ENCODE peak calls at places on chromosomes 6 and 20, in six cellular contexts. Z, C, N, G, Q and A are unnamed samples.

GRCh38 chr6:111985202-111985731 is 68.6 kb upstream of the CCN6 start:
- DNase-seq in C (no peak), Z (no peak), N (no peak), Q (no peak), G (no peak), A (no peak)

GRCh38 chr6:39801456-39802251 is 9.5 kb downstream of the DAAM2 start:
- DNase-seq in N (no peak), C (peak), Q (no peak), G (peak), Z (no peak), A (no peak)

GRCh38 chr6:24872769-24873168 is 63.0 kb downstream of the RIPOR2 start:
- DNase-seq in G (no peak), Q (no peak), Z (no peak), N (no peak), C (no peak), A (no peak)

GRCh38 chr6:63804381-63804956 is 168.9 kb downstream of the PHF3 start:
- DNase-seq in N (no peak), G (no peak), Q (no peak), C (no peak), Z (no peak), A (no peak)

GRCh38 chr6:22302828-22303227 is 6.0 kb upstream of the PRL start:
- DNase-seq in Q (no peak), G (no peak), Z (no peak), C (no peak), N (no peak), A (no peak)

GRCh38 chr6:144320746-144321145 is 35.6 kb downstream of the UTRN start:
- DNase-seq in Z (no peak), Q (no peak), N (no peak), C (no peak), G (no peak), A (no peak)

GRCh38 chr20:35768731-35769664 is 2.8 kb upstream of the PHF20 start:
- DNase-seq in G (peak), C (peak), Q (peak), Z (peak), N (no peak), A (no peak)

GRCh38 chr20:41124451-41125094 is 12.8 kb upstream of the PLCG1 start:
- DNase-seq in Z (no peak), Q (no peak), G (no peak), N (no peak), C (no peak), A (no peak)

GRCh38 chr6:35412102-35412501 is 40.0 kb upstream of the FANCE start:
- DNase-seq in Q (no peak), C (no peak), G (no peak), Z (no peak), N (no peak), A (no peak)

GRCh38 chr6:69570126-69570525 is 226.7 kb downstream of the LMBRD1 start:
- DNase-seq in Q (no peak), G (no peak), C (no peak), N (no peak), Z (no peak), A (no peak)

GRCh38 chr20:37897008-37897548 is 5.8 kb upstream of the VSTM2L start:
- DNase-seq in Z (peak), C (no peak), G (peak), Q (no peak), N (no peak), A (no peak)

GRCh38 chr6:112286010-112286409 is 31.6 kb upstream of the LAMA4 start:
- DNase-seq in C (no peak), G (no peak), N (no peak), Z (no peak), Q (peak), A (no peak)

GRCh38 chr6:134420638-134421181 is 102.8 kb upstream of the SGK1 start:
- DNase-seq in Z (no peak), Q (no peak), N (no peak), G (no peak), C (no peak), A (no peak)

GRCh38 chr6:50455029-50455428 is 258.3 kb upstream of the TFAP2D start:
- DNase-seq in C (no peak), Q (no peak), G (no peak), N (no peak), Z (no peak), A (no peak)

GRCh38 chr6:159180001-159180400 is 10.8 kb downstream of the FNDC1 start:
- DNase-seq in Q (no peak), Z (no peak), G (no peak), N (no peak), C (no peak), A (no peak)

GRCh38 chr6:149851461-149851860 is 12.7 kb downstream of the LRP11 start:
- DNase-seq in C (no peak), Q (no peak), N (no peak), Z (no peak), G (no peak), A (no peak)

GRCh38 chr6:140988780-140989179 is 1143.9 kb upstream of the GJE1 start:
- DNase-seq in C (no peak), G (no peak), Q (no peak), N (no peak), Z (no peak), A (no peak)

DNA sequence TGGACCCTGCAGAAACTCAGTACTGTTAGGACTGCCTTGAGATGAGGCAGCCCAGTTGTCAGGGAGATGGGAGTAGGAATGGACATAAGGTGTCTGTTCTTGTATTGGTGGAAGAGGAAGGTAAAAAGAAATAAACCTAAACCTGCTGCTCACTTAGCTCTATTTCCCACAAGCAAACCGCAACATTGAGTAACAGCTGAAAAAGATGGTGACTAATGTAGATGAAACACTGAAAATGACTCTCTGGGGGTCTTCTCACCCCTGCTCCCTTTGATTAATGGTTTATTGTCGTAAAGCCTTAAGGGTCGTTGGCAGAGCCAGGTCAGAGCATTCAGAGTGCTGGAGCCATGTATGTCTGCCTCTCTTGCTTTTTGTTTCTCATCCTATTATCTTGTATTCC is 87.5 kb downstream of the FOXO3 start:
- DNase-seq in Q (no peak), Z (no peak), N (no peak), G (no peak), C (no peak), A (no peak)
- TF ChIP-seq POLR2AphosphoS5 in Q (no peak), Z (no peak), N (no peak), G (no peak), C (no peak), A (no peak)

GRCh38 chr20:53767206-53767924 is 173.7 kb upstream of the ZNF217 start:
- DNase-seq in Z (no peak), C (no peak), N (no peak), Q (no peak), G (no peak), A (no peak)
- TF ChIP-seq TAF1 in Z (no peak), C (no peak), N (no peak), Q (no peak), G (no peak), A (no peak)

DNA sequence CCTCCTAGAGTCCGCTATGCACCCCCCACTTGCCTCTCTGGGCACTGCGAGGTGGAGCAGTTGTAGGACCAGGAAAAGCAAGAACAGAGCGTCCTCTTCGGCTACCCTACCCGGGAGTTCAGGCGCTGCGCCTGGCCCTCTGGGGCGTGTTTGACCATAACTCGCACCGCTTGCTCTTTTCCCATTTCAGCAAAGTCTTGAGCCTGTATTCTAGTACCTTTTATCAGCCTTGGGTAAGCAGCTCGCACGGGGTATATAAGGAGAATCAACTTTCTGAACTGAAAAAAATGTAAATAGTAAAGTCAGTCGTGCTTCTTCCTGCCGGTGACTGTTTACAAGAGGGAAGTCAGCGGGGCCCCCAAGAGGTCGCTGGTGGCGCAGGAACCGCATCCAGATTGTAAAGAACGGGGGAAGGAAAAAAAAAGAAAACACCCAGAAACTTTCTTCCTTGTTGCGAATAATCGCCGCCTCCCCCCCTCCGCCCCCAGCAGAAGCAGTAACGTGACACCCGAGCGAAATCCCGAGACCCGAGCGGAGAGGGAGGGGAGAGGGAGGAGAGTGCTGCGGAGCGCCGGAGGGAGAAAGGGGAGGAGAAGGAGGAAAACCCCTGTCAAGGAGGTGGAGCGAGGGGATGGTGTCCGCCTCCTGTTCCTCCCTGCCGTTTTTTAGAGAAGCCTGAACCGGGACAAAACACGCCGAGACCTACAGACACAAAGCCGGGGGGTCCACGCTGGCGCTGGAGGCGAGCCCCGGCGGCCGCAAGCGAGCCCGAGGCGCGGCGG is at the start of gene UST:
- DNase-seq in Z (peak), Q (no peak), C (no peak), N (no peak), G (peak), A (peak)
- TF ChIP-seq POLR2A in Z (no peak), Q (no peak), C (no peak), N (no peak), G (no peak), A (no peak)

GRCh38 chr6:170281331-170282292 is 9.3 kb downstream of the DLL1 start:
- DNase-seq in G (no peak), N (no peak), Z (no peak), Q (no peak), C (no peak), A (no peak)
- TF ChIP-seq POLR2AphosphoS5 in G (no peak), N (no peak), Z (no peak), Q (no peak), C (no peak), A (no peak)

DNA sequence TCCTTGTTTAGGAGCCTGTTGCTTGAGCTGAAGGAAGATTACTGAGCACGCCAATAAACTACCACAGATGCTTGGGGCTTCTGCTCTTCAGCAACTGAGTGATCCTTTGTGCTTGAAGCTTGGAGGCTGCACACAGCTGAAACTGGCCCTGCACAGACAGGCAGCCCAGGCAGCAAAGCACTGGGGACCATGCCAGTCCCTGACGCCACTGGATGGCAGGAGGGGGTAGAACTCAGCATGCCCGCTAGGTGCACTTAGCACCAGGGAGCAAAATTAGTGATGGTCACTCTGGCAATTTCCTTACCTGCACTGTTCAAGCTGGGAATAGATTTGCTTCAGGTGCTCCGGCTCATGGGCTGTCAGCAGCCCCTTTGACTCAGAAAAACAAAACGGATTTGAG is 91.5 kb downstream of the FAM50B start:
- DNase-seq in N (no peak), Q (no peak), G (no peak), C (no peak), Z (no peak), A (no peak)
- TF ChIP-seq TAF1 in N (no peak), Q (no peak), G (no peak), C (no peak), Z (no peak), A (no peak)

GRCh38 chr20:62178316-62179161 is 4.3 kb upstream of the MTG2 start:
- DNase-seq in C (no peak), Q (no peak), G (no peak), N (no peak), Z (no peak), A (no peak)
- TF ChIP-seq POLR2A in C (no peak), Q (no peak), G (no peak), N (no peak), Z (no peak), A (no peak)

DNA sequence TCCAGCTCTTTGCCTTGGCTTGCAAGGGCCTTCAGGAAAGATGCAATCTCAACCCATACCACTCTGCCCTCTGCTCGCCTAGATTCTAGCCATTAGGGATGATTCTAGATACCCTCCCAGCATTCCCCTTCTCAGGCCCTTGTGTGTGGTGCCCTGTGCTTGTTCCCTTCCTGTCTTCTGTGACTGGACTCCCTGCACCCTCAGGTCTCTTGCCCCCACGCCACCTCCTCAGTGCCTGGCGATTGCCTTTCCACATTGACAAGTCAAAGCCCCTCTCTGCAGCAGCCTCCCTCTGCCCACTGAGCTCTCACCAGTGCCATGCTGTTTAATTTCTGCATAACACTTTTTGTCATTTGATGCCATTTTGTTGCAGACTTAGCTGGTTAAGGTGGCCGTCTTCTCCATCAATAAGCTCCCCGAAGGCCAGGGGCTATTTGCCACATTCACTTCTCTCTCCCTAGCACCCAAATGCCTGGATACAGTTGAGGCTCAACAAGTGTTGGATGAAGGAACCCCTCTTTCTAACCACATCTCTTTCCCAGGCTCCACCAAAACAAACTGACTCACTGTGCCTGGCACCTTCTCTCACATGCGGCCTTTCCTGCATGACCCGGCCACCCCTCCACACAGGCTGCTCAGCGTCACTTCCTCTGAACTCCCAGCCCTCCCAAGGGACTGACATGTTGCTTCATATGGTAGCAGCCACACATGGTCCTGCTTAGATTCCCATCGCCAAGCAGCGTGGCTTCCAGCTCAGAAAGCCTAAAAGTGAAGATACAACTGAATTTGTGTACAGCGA is 4.6 kb upstream of the TXNDC5 start:
- DNase-seq in N (no peak), Z (no peak), G (no peak), Q (no peak), C (no peak), A (no peak)
- TF ChIP-seq POLR2AphosphoS5 in N (no peak), Z (no peak), G (no peak), Q (no peak), C (no peak), A (no peak)

DNA sequence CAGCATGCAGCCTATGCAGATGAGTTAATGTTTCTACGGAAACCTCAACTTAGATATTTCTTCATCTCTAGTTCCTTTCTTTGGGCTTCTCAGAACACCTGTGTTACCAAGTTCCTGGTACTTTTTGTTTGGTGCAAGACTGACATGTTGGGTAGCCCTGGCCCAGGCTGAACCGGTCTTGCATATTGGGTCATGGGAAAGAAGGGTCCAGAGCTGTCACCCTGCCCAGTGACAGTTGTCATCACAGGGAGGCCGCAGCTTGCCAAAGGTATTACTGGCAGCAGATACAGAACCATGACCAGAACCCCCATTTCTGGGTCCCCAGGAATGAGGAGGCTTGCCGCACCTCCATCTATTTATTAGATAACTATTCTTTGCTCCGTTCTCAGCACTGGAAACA is 40.2 kb downstream of the PDYN start:
- DNase-seq in Q (no peak), C (no peak), Z (no peak), N (no peak), G (no peak), A (no peak)
- TF ChIP-seq TAF1 in Q (no peak), C (no peak), Z (no peak), N (no peak), G (no peak), A (no peak)